ENCODE peak calls at places on chromosome 7, in eight cellular contexts. One of them, this sample, is unnamed.

GRCh38 chr7:101240226-101241014 is 2.8 kb upstream of the CLDN15 start:
- DNase-seq in lower lobe of right lung: no peak
- DNase-seq in BE2C: no peak
- DNase-seq in fibroblast of pulmonary artery: no peak
- DNase-seq in Peyer's patch: peak; percentile 94
- DNase-seq in fibroblast of mammary gland: peak; percentile 68
- DNase-seq in CD8-positive, alpha-beta memory T cell: no peak
- DNase-seq in IMR-90: no peak
- DNase-seq in this sample: no peak

GRCh38 chr7:20173828-20174227 is 43.4 kb downstream of the MACC1 start:
- DNase-seq in lower lobe of right lung: no peak
- DNase-seq in Peyer's patch: no peak
- DNase-seq in CD8-positive, alpha-beta memory T cell: no peak
- DNase-seq in BE2C: no peak
- DNase-seq in fibroblast of pulmonary artery: no peak
- DNase-seq in IMR-90: no peak
- DNase-seq in fibroblast of mammary gland: no peak
- DNase-seq in this sample: no peak

GRCh38 chr7:98296833-98297232 is 15.3 kb downstream of the BRI3 start:
- DNase-seq in BE2C: no peak
- DNase-seq in fibroblast of pulmonary artery: no peak
- DNase-seq in fibroblast of mammary gland: no peak
- DNase-seq in CD8-positive, alpha-beta memory T cell: no peak
- DNase-seq in lower lobe of right lung: no peak
- DNase-seq in Peyer's patch: no peak
- DNase-seq in IMR-90: no peak
- DNase-seq in this sample: no peak

GRCh38 chr7:33952824-33953223 is 47.5 kb downstream of the BMPER start:
- DNase-seq in IMR-90: peak; percentile 63
- DNase-seq in fibroblast of pulmonary artery: no peak
- DNase-seq in BE2C: no peak
- DNase-seq in fibroblast of mammary gland: no peak
- DNase-seq in CD8-positive, alpha-beta memory T cell: no peak
- DNase-seq in lower lobe of right lung: no peak
- DNase-seq in Peyer's patch: no peak
- DNase-seq in this sample: no peak

GRCh38 chr7:95989301-95989700 is 216.9 kb downstream of the DYNC1I1 start:
- DNase-seq in lower lobe of right lung: no peak
- DNase-seq in Peyer's patch: no peak
- DNase-seq in CD8-positive, alpha-beta memory T cell: no peak
- DNase-seq in IMR-90: no peak
- DNase-seq in BE2C: no peak
- DNase-seq in fibroblast of mammary gland: no peak
- DNase-seq in fibroblast of pulmonary artery: no peak
- DNase-seq in this sample: no peak

GRCh38 chr7:42494722-42495121 is 257.7 kb upstream of the GLI3 start:
- DNase-seq in fibroblast of pulmonary artery: no peak
- DNase-seq in lower lobe of right lung: no peak
- DNase-seq in Peyer's patch: no peak
- DNase-seq in IMR-90: no peak
- DNase-seq in fibroblast of mammary gland: peak; percentile 87
- DNase-seq in CD8-positive, alpha-beta memory T cell: no peak
- DNase-seq in BE2C: no peak
- DNase-seq in this sample: no peak

GRCh38 chr7:2645274-2645868 is 13.6 kb downstream of the TTYH3 start:
- DNase-seq in Peyer's patch: no peak
- DNase-seq in BE2C: peak; percentile 83
- DNase-seq in fibroblast of mammary gland: no peak
- DNase-seq in fibroblast of pulmonary artery: no peak
- DNase-seq in CD8-positive, alpha-beta memory T cell: peak; percentile 18
- DNase-seq in lower lobe of right lung: no peak
- DNase-seq in IMR-90: no peak
- DNase-seq in this sample: no peak

GRCh38 chr7:22565315-22565811 is 65.4 kb upstream of the STEAP1B start:
- DNase-seq in fibroblast of mammary gland: peak; percentile 81
- DNase-seq in IMR-90: peak; percentile 74
- DNase-seq in BE2C: no peak
- DNase-seq in Peyer's patch: no peak
- DNase-seq in CD8-positive, alpha-beta memory T cell: no peak
- DNase-seq in lower lobe of right lung: no peak
- DNase-seq in fibroblast of pulmonary artery: peak; percentile 56
- DNase-seq in this sample: peak; percentile 62

GRCh38 chr7:151795168-151795754 is 81.7 kb downstream of the PRKAG2 start:
- DNase-seq in IMR-90: no peak
- DNase-seq in Peyer's patch: peak; percentile 40
- DNase-seq in BE2C: no peak
- DNase-seq in fibroblast of pulmonary artery: no peak
- DNase-seq in CD8-positive, alpha-beta memory T cell: peak; percentile 26
- DNase-seq in lower lobe of right lung: no peak
- DNase-seq in fibroblast of mammary gland: no peak
- DNase-seq in this sample: no peak

GRCh38 chr7:92137531-92137930 is 3.3 kb upstream of the CYP51A1 start:
- DNase-seq in fibroblast of mammary gland: no peak
- DNase-seq in BE2C: peak; percentile 27
- DNase-seq in CD8-positive, alpha-beta memory T cell: no peak
- DNase-seq in lower lobe of right lung: no peak
- DNase-seq in fibroblast of pulmonary artery: no peak
- DNase-seq in Peyer's patch: no peak
- DNase-seq in IMR-90: no peak
- DNase-seq in this sample: no peak

GRCh38 chr7:101156277-101156676 is 2.0 kb downstream of the AP1S1 start:
- DNase-seq in CD8-positive, alpha-beta memory T cell: no peak
- DNase-seq in lower lobe of right lung: no peak
- DNase-seq in fibroblast of mammary gland: no peak
- DNase-seq in Peyer's patch: no peak
- DNase-seq in BE2C: no peak
- DNase-seq in IMR-90: no peak
- DNase-seq in fibroblast of pulmonary artery: no peak
- DNase-seq in this sample: peak; percentile 16

GRCh38 chr7:10863476-10863875 is 110.2 kb upstream of the PHF14 start:
- DNase-seq in IMR-90: no peak
- DNase-seq in BE2C: no peak
- DNase-seq in lower lobe of right lung: no peak
- DNase-seq in Peyer's patch: no peak
- DNase-seq in fibroblast of mammary gland: no peak
- DNase-seq in CD8-positive, alpha-beta memory T cell: no peak
- DNase-seq in fibroblast of pulmonary artery: no peak
- DNase-seq in this sample: no peak

GRCh38 chr7:713488-714230 is 12.8 kb upstream of the DNAAF5 start:
- DNase-seq in Peyer's patch: no peak
- DNase-seq in lower lobe of right lung: no peak
- DNase-seq in BE2C: no peak
- DNase-seq in fibroblast of mammary gland: no peak
- DNase-seq in IMR-90: no peak
- DNase-seq in CD8-positive, alpha-beta memory T cell: no peak
- DNase-seq in fibroblast of pulmonary artery: no peak
- DNase-seq in this sample: no peak

GRCh38 chr7:711093-711966 is 15.2 kb upstream of the DNAAF5 start:
- DNase-seq in IMR-90: no peak
- DNase-seq in CD8-positive, alpha-beta memory T cell: no peak
- DNase-seq in fibroblast of pulmonary artery: no peak
- DNase-seq in BE2C: no peak
- DNase-seq in lower lobe of right lung: peak; percentile 48
- DNase-seq in fibroblast of mammary gland: no peak
- DNase-seq in Peyer's patch: no peak
- DNase-seq in this sample: peak; percentile 18

GRCh38 chr7:712601-713457 is 13.7 kb upstream of the DNAAF5 start:
- DNase-seq in Peyer's patch: no peak
- DNase-seq in fibroblast of pulmonary artery: no peak
- DNase-seq in CD8-positive, alpha-beta memory T cell: no peak
- DNase-seq in IMR-90: no peak
- DNase-seq in fibroblast of mammary gland: no peak
- DNase-seq in lower lobe of right lung: peak; percentile 36
- DNase-seq in BE2C: no peak
- DNase-seq in this sample: no peak

GRCh38 chr7:710161-710560 is 16.3 kb upstream of the DNAAF5 start:
- DNase-seq in IMR-90: no peak
- DNase-seq in fibroblast of mammary gland: no peak
- DNase-seq in fibroblast of pulmonary artery: no peak
- DNase-seq in Peyer's patch: no peak
- DNase-seq in BE2C: no peak
- DNase-seq in CD8-positive, alpha-beta memory T cell: no peak
- DNase-seq in lower lobe of right lung: peak; percentile 34
- DNase-seq in this sample: no peak

GRCh38 chr7:711967-712600 is 14.4 kb upstream of the DNAAF5 start:
- DNase-seq in fibroblast of pulmonary artery: no peak
- DNase-seq in Peyer's patch: no peak
- DNase-seq in IMR-90: no peak
- DNase-seq in lower lobe of right lung: peak; percentile 30
- DNase-seq in fibroblast of mammary gland: no peak
- DNase-seq in BE2C: no peak
- DNase-seq in CD8-positive, alpha-beta memory T cell: no peak
- DNase-seq in this sample: no peak
- H3K4me3 ChIP-seq in fibroblast of pulmonary artery: peak overlapping the region; percentile 38
- H3K4me3 ChIP-seq in Peyer's patch: peak overlapping the region; percentile 59
- H3K4me3 ChIP-seq in IMR-90: peak overlapping the region; percentile 52
- H3K4me3 ChIP-seq in lower lobe of right lung: peak overlapping the region; percentile 60
- H3K4me3 ChIP-seq in fibroblast of mammary gland: peak overlapping the region; percentile 21
- H3K4me3 ChIP-seq in BE2C: no peak overlapping the region
- H3K4me3 ChIP-seq in CD8-positive, alpha-beta memory T cell: no peak overlapping the region
- H3K4me3 ChIP-seq in this sample: peak overlapping the region; percentile 36

GRCh38 chr7:130899638-130900401 is 165.8 kb upstream of the KLF14 start:
- DNase-seq in fibroblast of pulmonary artery: no peak
- DNase-seq in lower lobe of right lung: no peak
- DNase-seq in fibroblast of mammary gland: no peak
- DNase-seq in Peyer's patch: peak; percentile 75
- DNase-seq in IMR-90: no peak
- DNase-seq in CD8-positive, alpha-beta memory T cell: no peak
- DNase-seq in BE2C: no peak
- DNase-seq in this sample: no peak

GRCh38 chr7:130900471-130901076 is 166.6 kb upstream of the KLF14 start:
- DNase-seq in lower lobe of right lung: no peak
- DNase-seq in IMR-90: no peak
- DNase-seq in CD8-positive, alpha-beta memory T cell: no peak
- DNase-seq in fibroblast of pulmonary artery: no peak
- DNase-seq in Peyer's patch: no peak
- DNase-seq in BE2C: no peak
- DNase-seq in fibroblast of mammary gland: no peak
- DNase-seq in this sample: no peak

GRCh38 chr7:130902755-130903357 is 168.8 kb upstream of the KLF14 start:
- DNase-seq in CD8-positive, alpha-beta memory T cell: no peak
- DNase-seq in IMR-90: peak; percentile 23
- DNase-seq in Peyer's patch: no peak
- DNase-seq in fibroblast of mammary gland: no peak
- DNase-seq in BE2C: no peak
- DNase-seq in fibroblast of pulmonary artery: no peak
- DNase-seq in lower lobe of right lung: no peak
- DNase-seq in this sample: no peak

GRCh38 chr7:130903358-130903974 is 169.5 kb upstream of the KLF14 start:
- DNase-seq in lower lobe of right lung: no peak
- DNase-seq in BE2C: no peak
- DNase-seq in fibroblast of pulmonary artery: peak; percentile 96
- DNase-seq in CD8-positive, alpha-beta memory T cell: no peak
- DNase-seq in Peyer's patch: no peak
- DNase-seq in IMR-90: peak; percentile 98
- DNase-seq in fibroblast of mammary gland: peak; percentile 99
- DNase-seq in this sample: peak; percentile 98

DNA sequence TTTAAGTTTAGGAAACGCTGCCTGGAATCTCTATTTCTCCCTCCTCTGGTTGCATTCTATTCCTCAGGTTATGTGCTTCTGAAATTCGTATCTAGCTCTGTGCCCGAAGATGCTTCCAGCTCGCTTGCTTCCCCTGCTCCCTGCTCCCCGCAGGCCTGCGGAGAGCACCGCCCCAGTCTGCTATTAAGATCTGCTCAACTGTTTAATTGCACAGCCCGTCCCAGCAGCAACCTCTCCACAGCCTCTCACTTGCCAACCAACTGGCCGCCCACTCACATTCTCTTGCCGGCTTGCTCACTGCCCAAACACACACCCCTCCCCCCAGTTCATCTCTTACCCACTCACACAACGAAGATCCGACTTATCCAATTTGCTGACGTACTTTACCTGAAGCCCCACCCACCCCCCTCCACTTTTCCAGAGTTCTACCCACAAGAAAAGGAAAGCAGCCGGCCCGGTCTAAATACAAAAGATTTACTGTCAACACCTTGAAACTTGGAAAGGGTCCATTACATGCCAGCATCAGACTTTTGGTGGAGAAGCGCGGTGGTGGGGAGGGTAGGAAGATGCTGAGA is 167.3 kb upstream of the KLF14 start:
- DNase-seq in BE2C: peak; percentile 49
- DNase-seq in fibroblast of mammary gland: peak; percentile 98
- DNase-seq in lower lobe of right lung: peak; percentile 85
- DNase-seq in fibroblast of pulmonary artery: peak; percentile 95
- DNase-seq in IMR-90: peak; percentile 97
- DNase-seq in CD8-positive, alpha-beta memory T cell: no peak
- DNase-seq in Peyer's patch: peak; percentile 71
- DNase-seq in this sample: peak; percentile 97
- H3K4me3 ChIP-seq in BE2C: no peak overlapping the region
- H3K4me3 ChIP-seq in fibroblast of mammary gland: no peak overlapping the region
- H3K4me3 ChIP-seq in lower lobe of right lung: no peak overlapping the region
- H3K4me3 ChIP-seq in fibroblast of pulmonary artery: no peak overlapping the region
- H3K4me3 ChIP-seq in IMR-90: no peak overlapping the region
- H3K4me3 ChIP-seq in CD8-positive, alpha-beta memory T cell: no peak overlapping the region
- H3K4me3 ChIP-seq in Peyer's patch: no peak overlapping the region
- H3K4me3 ChIP-seq in this sample: peak overlapping the region; percentile 7

GRCh38 chr7:134992626-134993179 is 6.4 kb downstream of the AGBL3 start:
- DNase-seq in fibroblast of pulmonary artery: peak; percentile 76
- DNase-seq in BE2C: no peak
- DNase-seq in IMR-90: peak; percentile 52
- DNase-seq in fibroblast of mammary gland: peak; percentile 17
- DNase-seq in lower lobe of right lung: no peak
- DNase-seq in Peyer's patch: no peak
- DNase-seq in CD8-positive, alpha-beta memory T cell: no peak
- DNase-seq in this sample: peak; percentile 66
- H3K4me3 ChIP-seq in fibroblast of pulmonary artery: no peak overlapping the region
- H3K4me3 ChIP-seq in BE2C: no peak overlapping the region
- H3K4me3 ChIP-seq in IMR-90: no peak overlapping the region
- H3K4me3 ChIP-seq in fibroblast of mammary gland: no peak overlapping the region
- H3K4me3 ChIP-seq in lower lobe of right lung: no peak overlapping the region
- H3K4me3 ChIP-seq in Peyer's patch: no peak overlapping the region
- H3K4me3 ChIP-seq in CD8-positive, alpha-beta memory T cell: no peak overlapping the region
- H3K4me3 ChIP-seq in this sample: no peak overlapping the region

GRCh38 chr7:155834486-155835048 is 22.3 kb upstream of the SHH start:
- DNase-seq in fibroblast of pulmonary artery: no peak
- DNase-seq in IMR-90: no peak
- DNase-seq in lower lobe of right lung: no peak
- DNase-seq in CD8-positive, alpha-beta memory T cell: no peak
- DNase-seq in fibroblast of mammary gland: no peak
- DNase-seq in Peyer's patch: peak; percentile 20
- DNase-seq in BE2C: no peak
- DNase-seq in this sample: no peak

GRCh38 chr7:155833651-155834050 is 21.4 kb upstream of the SHH start:
- DNase-seq in Peyer's patch: peak; percentile 23
- DNase-seq in BE2C: no peak
- DNase-seq in CD8-positive, alpha-beta memory T cell: no peak
- DNase-seq in IMR-90: no peak
- DNase-seq in fibroblast of mammary gland: no peak
- DNase-seq in lower lobe of right lung: no peak
- DNase-seq in fibroblast of pulmonary artery: no peak
- DNase-seq in this sample: no peak

GRCh38 chr7:155830961-155831806 is 18.9 kb upstream of the SHH start:
- DNase-seq in CD8-positive, alpha-beta memory T cell: no peak
- DNase-seq in IMR-90: no peak
- DNase-seq in fibroblast of mammary gland: no peak
- DNase-seq in Peyer's patch: peak; percentile 30
- DNase-seq in BE2C: no peak
- DNase-seq in fibroblast of pulmonary artery: no peak
- DNase-seq in lower lobe of right lung: no peak
- DNase-seq in this sample: no peak

GRCh38 chr7:155831807-155832524 is 19.7 kb upstream of the SHH start:
- DNase-seq in BE2C: no peak
- DNase-seq in IMR-90: no peak
- DNase-seq in fibroblast of mammary gland: no peak
- DNase-seq in CD8-positive, alpha-beta memory T cell: no peak
- DNase-seq in lower lobe of right lung: no peak
- DNase-seq in Peyer's patch: peak; percentile 25
- DNase-seq in fibroblast of pulmonary artery: no peak
- DNase-seq in this sample: no peak

GRCh38 chr7:155832581-155832981 is 20.3 kb upstream of the SHH start:
- DNase-seq in IMR-90: no peak
- DNase-seq in BE2C: no peak
- DNase-seq in lower lobe of right lung: no peak
- DNase-seq in CD8-positive, alpha-beta memory T cell: no peak
- DNase-seq in Peyer's patch: peak; percentile 15
- DNase-seq in fibroblast of mammary gland: no peak
- DNase-seq in fibroblast of pulmonary artery: no peak
- DNase-seq in this sample: no peak
- H3K4me3 ChIP-seq in IMR-90: no peak overlapping the region
- H3K4me3 ChIP-seq in BE2C: no peak overlapping the region
- H3K4me3 ChIP-seq in lower lobe of right lung: no peak overlapping the region
- H3K4me3 ChIP-seq in CD8-positive, alpha-beta memory T cell: no peak overlapping the region
- H3K4me3 ChIP-seq in Peyer's patch: no peak overlapping the region
- H3K4me3 ChIP-seq in fibroblast of mammary gland: no peak overlapping the region
- H3K4me3 ChIP-seq in fibroblast of pulmonary artery: no peak overlapping the region
- H3K4me3 ChIP-seq in this sample: no peak overlapping the region